ENCODE peak calls at places on chromosomes 3 and 15, in seven cellular contexts. L is AG04450, A is GM12865, I is cardiac fibroblast, Q is choroid plexus epithelial cell, V is fibroblast of the aortic adventitia, N is neural progenitor cell. P is an unnamed sample.

GRCh38 chr3:138434276-138434874 is at the start of gene ESYT3:
- DNase-seq in L (no peak), A (no peak), I (peak; percentile 65), Q (peak; percentile 60), V (peak; percentile 34), N (peak; percentile 83), P (no peak)

GRCh38 chr15:42474857-42475256 is 16.1 kb downstream of the ZNF106 start:
- DNase-seq in L (no peak), A (no peak), I (no peak), Q (no peak), V (peak; percentile 42), N (no peak), P (no peak)

GRCh38 chr15:57550640-57551039 is 41.1 kb upstream of the MYZAP start:
- DNase-seq in L (no peak), A (no peak), I (no peak), Q (no peak), V (no peak), N (no peak), P (no peak)

GRCh38 chr15:69662668-69663000 is 210.0 kb downstream of the RPLP1 start:
- DNase-seq in L (no peak), A (no peak), I (no peak), Q (no peak), V (no peak), N (no peak), P (no peak)

GRCh38 chr3:169289303-169289702 is 374.2 kb downstream of the MECOM start:
- DNase-seq in L (no peak), A (no peak), I (no peak), Q (no peak), V (no peak), N (peak; percentile 71), P (no peak)

GRCh38 chr3:155391104-155391503 is 97.6 kb upstream of the STRIT1 start:
- DNase-seq in L (no peak), A (no peak), I (peak; percentile 42), Q (peak; percentile 8), V (peak; percentile 94), N (no peak), P (no peak)

GRCh38 chr3:36695769-36696137 is 68.6 kb downstream of the DCLK3 start:
- DNase-seq in L (peak; percentile 51), A (no peak), I (no peak), Q (peak; percentile 82), V (peak; percentile 74), N (no peak), P (no peak)

GRCh38 chr3:16906679-16907078 is 21.9 kb downstream of the PLCL2 start:
- DNase-seq in L (no peak), A (peak; percentile 61), I (peak; percentile 33), Q (peak; percentile 69), V (peak; percentile 72), N (no peak), P (no peak)

GRCh38 chr3:180416111-180416541 is 185.8 kb upstream of the TTC14 start:
- DNase-seq in L (no peak), A (no peak), I (no peak), Q (no peak), V (no peak), N (no peak), P (no peak)

GRCh38 chr15:86201313-86202008 is 121.8 kb downstream of the AGBL1 start:
- DNase-seq in L (no peak), A (no peak), I (no peak), Q (no peak), V (no peak), N (no peak), P (no peak)

GRCh38 chr3:10697918-10698317 is 118.1 kb upstream of the SLC6A11 start:
- DNase-seq in L (no peak), A (no peak), I (no peak), Q (peak; percentile 8), V (no peak), N (peak; percentile 50), P (no peak)

GRCh38 chr3:19920401-19921075 is 13.5 kb downstream of the EFHB start:
- DNase-seq in L (no peak), A (no peak), I (no peak), Q (no peak), V (no peak), N (no peak), P (no peak)

GRCh38 chr3:61356678-61357077 is 105.4 kb upstream of the FHIT start:
- DNase-seq in L (no peak), A (no peak), I (no peak), Q (no peak), V (no peak), N (no peak), P (no peak)

GRCh38 chr3:151770941-151771340 is 37.2 kb downstream of the AADACL2 start:
- DNase-seq in L (no peak), A (no peak), I (peak; percentile 92), Q (peak; percentile 72), V (peak; percentile 67), N (no peak), P (no peak)

GRCh38 chr3:151769175-151769574 is 35.4 kb downstream of the AADACL2 start:
- DNase-seq in L (no peak), A (no peak), I (no peak), Q (no peak), V (no peak), N (no peak), P (no peak)

GRCh38 chr3:151768393-151768930 is 34.7 kb downstream of the AADACL2 start:
- DNase-seq in L (no peak), A (no peak), I (no peak), Q (peak; percentile 55), V (no peak), N (no peak), P (no peak)

GRCh38 chr3:151765685-151766084 is 32.0 kb downstream of the AADACL2 start:
- DNase-seq in L (no peak), A (no peak), I (no peak), Q (no peak), V (no peak), N (no peak), P (no peak)

GRCh38 chr3:151766454-151766853 is 32.7 kb downstream of the AADACL2 start:
- DNase-seq in L (no peak), A (no peak), I (peak; percentile 69), Q (peak; percentile 61), V (peak; percentile 67), N (no peak), P (peak; percentile 22)
- TF ChIP-seq CTCF in L (no peak), A (no peak), I (no peak), Q (no peak), V (no peak), N (no peak), P (no peak)

DNA sequence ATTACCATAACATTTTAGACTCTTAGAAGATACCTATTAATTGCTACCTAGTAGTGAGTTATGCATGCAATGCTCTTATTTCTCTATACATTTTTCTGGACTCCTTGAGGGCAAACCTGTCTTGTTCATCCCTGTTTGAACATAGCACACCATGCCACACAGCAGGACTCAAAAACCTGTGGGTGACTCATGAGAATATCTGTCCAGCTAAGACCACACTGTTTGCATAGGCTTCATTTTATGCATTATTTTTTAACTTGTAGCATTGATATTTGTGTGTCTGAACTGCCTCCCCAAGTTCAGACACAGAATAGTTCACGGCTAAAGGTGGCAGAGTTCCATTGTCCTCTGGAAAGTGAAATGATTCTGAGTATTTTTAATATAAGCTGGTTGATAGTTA is 1.8 kb downstream of the LMCD1 start:
- DNase-seq in L (no peak), A (no peak), I (no peak), Q (peak; percentile 76), V (no peak), N (no peak), P (no peak)
- H3K4me3 ChIP-seq in L (peak overlapping the region; percentile 56), A (no peak overlapping the region), I (peak overlapping the region; percentile 54), Q (peak overlapping the region; percentile 54), V (peak overlapping the region; percentile 62), N (no peak overlapping the region), P (peak overlapping the region; percentile 30)

GRCh38 chr15:65869954-65870871 is 922 bp downstream of the RAB11A start:
- DNase-seq in L (no peak), A (peak; percentile 41), I (peak; percentile 53), Q (peak; percentile 43), V (peak; percentile 40), N (peak; percentile 53), P (no peak)

GRCh38 chr15:65868546-65869126 is 655 bp upstream of the RAB11A start:
- DNase-seq in L (no peak), A (no peak), I (no peak), Q (no peak), V (no peak), N (peak; percentile 39), P (no peak)

GRCh38 chr15:65870889-65871533 is 1.7 kb downstream of the RAB11A start:
- DNase-seq in L (no peak), A (peak; percentile 58), I (peak; percentile 80), Q (peak; percentile 87), V (peak; percentile 80), N (no peak), P (peak; percentile 46)

GRCh38 chr15:65867244-65867643 is 2.0 kb upstream of the RAB11A start:
- DNase-seq in L (no peak), A (no peak), I (no peak), Q (no peak), V (no peak), N (no peak), P (no peak)

DNA sequence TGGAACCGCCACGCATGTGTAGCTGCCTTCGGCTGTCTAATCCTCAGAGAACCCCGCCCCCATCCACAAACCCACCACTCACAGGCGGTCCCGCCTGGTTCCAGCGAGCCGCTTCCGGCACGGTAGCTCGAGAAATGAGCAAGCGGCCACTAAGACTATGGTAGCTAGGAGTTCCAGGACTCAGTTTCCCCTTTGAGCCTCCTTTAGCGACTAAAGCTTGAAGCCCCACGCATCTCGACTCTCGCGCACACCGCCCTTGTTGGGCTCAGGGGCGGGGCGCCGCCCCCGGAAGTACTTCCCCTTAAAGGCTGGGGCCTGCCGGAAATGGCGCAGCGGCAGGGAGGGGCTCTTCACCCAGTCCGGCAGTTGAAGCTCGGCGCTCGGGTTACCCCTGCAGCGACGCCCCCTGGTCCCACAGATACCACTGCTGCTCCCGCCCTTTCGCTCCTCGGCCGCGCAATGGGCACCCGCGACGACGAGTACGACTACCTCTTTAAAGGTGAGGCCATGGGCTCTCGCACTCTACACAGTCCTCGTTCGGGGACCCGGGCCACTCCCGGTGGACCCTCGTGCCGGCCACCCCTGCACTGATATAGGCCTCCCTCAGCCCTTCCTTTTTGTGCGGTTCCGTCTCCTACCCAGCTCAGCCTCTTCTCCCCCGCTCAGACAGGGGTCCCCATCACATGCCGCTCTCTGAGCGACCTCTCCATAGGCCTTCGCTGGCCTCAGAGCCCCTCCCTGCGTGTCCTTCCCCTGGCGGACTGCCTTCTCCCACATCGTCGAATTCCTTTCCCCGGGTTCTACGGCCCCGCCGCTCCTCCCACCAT is at the start of gene RAB11A:
- DNase-seq in L (peak; percentile 93), A (peak; percentile 99), I (peak; percentile 98), Q (peak; percentile 98), V (peak; percentile 96), N (peak; percentile 98), P (peak; percentile 89)
- TF ChIP-seq CTCF in L (peak; percentile 44), A (peak; percentile 56), I (peak; percentile 19), Q (peak; percentile 45), V (peak; percentile 38), N (peak; percentile 32), P (peak; percentile 47)

GRCh38 chr3:127820221-127820870 is 2.0 kb downstream of the MGLL start:
- DNase-seq in L (no peak), A (peak; percentile 44), I (peak; percentile 21), Q (peak; percentile 62), V (peak; percentile 50), N (no peak), P (no peak)

GRCh38 chr3:127820871-127821853 is 1.2 kb downstream of the MGLL start:
- DNase-seq in L (no peak), A (peak; percentile 60), I (no peak), Q (peak; percentile 26), V (peak; percentile 16), N (no peak), P (no peak)

GRCh38 chr3:127819656-127820055 is 2.7 kb downstream of the MGLL start:
- DNase-seq in L (no peak), A (no peak), I (no peak), Q (no peak), V (no peak), N (no peak), P (no peak)

GRCh38 chr3:127817331-127817821 is 4.9 kb downstream of the MGLL start:
- DNase-seq in L (no peak), A (no peak), I (peak; percentile 45), Q (peak; percentile 58), V (peak; percentile 82), N (no peak), P (no peak)

GRCh38 chr3:127819086-127819485 is 3.2 kb downstream of the MGLL start:
- DNase-seq in L (no peak), A (no peak), I (no peak), Q (no peak), V (no peak), N (no peak), P (no peak)
- H3K4me3 ChIP-seq in L (no peak overlapping the region), A (no peak overlapping the region), I (no peak overlapping the region), Q (no peak overlapping the region), V (no peak overlapping the region), N (no peak overlapping the region), P (no peak overlapping the region)

P was measured in retinal pigment epithelial cell.